ENCODE peak calls at places on chromosome 4, in five cellular contexts. U is stimulated activated CD8-positive, alpha-beta memory T cell treated with anti-CD3 and anti-CD28 coated beads, Interleukin-4, amount 100 ng/mL, for 1 hour; J is posterior cingulate gyrus; N is sciatic nerve; D is AG10803. Y is an unnamed sample.

GRCh38 chr4:169058312-169058711 is 48.3 kb upstream of the CBR4 start:
- DNase-seq in N (no peak), J (no peak), D (no peak), U (no peak), Y (no peak)

GRCh38 chr4:88533088-88533790 is 9.7 kb upstream of the PYURF start:
- DNase-seq in U (no peak), D (peak), J (no peak), N (no peak), Y (no peak)

GRCh38 chr4:147984065-147984777 is 252.3 kb downstream of the ARHGAP10 start:
- DNase-seq in N (no peak), U (no peak), J (no peak), D (peak), Y (peak)

GRCh38 chr4:20625460-20625859 is 74.8 kb upstream of the PACRGL start:
- DNase-seq in N (no peak), U (no peak), D (no peak), J (no peak), Y (no peak)

GRCh38 chr4:185054876-185055275 is 36.6 kb downstream of the HELT start:
- DNase-seq in N (no peak), J (no peak), D (no peak), U (no peak), Y (no peak)

GRCh38 chr4:181957088-181957487 is 286.1 kb upstream of the TENM3 start:
- DNase-seq in U (no peak), J (no peak), D (peak), N (no peak), Y (no peak)

GRCh38 chr4:32858971-32859370 is 2138.8 kb downstream of the PCDH7 start:
- DNase-seq in J (no peak), N (no peak), U (no peak), D (peak), Y (no peak)

GRCh38 chr4:39649639-39650265 is 11.1 kb upstream of the SMIM14 start:
- DNase-seq in D (no peak), U (no peak), J (no peak), N (no peak), Y (no peak)

GRCh38 chr4:22848332-22848731 is 155.6 kb downstream of the GBA3 start:
- DNase-seq in J (no peak), D (no peak), N (no peak), U (no peak), Y (no peak)

GRCh38 chr4:36824682-36825081 is 419.9 kb upstream of the NWD2 start:
- DNase-seq in J (no peak), D (no peak), U (no peak), N (no peak), Y (no peak)

GRCh38 chr4:8592366-8593267 is at the start of gene CPZ:
- DNase-seq in N (no peak), J (no peak), U (no peak), D (peak), Y (peak)

GRCh38 chr4:94507708-94508107 is 56.0 kb downstream of the PDLIM5 start:
- DNase-seq in J (no peak), D (peak), U (no peak), N (no peak), Y (no peak)

GRCh38 chr4:14023036-14023435 is 395.5 kb upstream of the BOD1L1 start:
- DNase-seq in J (no peak), U (no peak), N (no peak), D (no peak), Y (no peak)

GRCh38 chr4:89904524-89904923 is 9.9 kb downstream of the MMRN1 start:
- DNase-seq in U (no peak), D (no peak), N (no peak), J (no peak), Y (no peak)

GRCh38 chr4:74320559-74321118 is 12.4 kb downstream of the EPGN start:
- DNase-seq in U (no peak), J (no peak), D (peak), N (no peak), Y (no peak)

GRCh38 chr4:153771058-153771457 is 11.2 kb upstream of the RNF175 start:
- DNase-seq in U (no peak), J (no peak), D (no peak), N (no peak), Y (no peak)

GRCh38 chr4:32435320-32435719 is 1715.2 kb downstream of the PCDH7 start:
- DNase-seq in D (no peak), N (no peak), J (no peak), U (no peak), Y (no peak)

GRCh38 chr4:5114911-5115310 is 63.6 kb downstream of the STK32B start:
- DNase-seq in J (no peak), D (peak), U (no peak), N (no peak), Y (no peak)

GRCh38 chr4:182643801-182644311 is 273.3 kb downstream of the DCTD start:
- DNase-seq in J (no peak), N (no peak), D (peak), U (no peak), Y (no peak)

GRCh38 chr4:153127773-153128494 is 76.3 kb upstream of the TRIM2 start:
- DNase-seq in N (peak), D (peak), U (peak), J (peak), Y (peak)

GRCh38 chr4:3399277-3400194 is 42.2 kb upstream of the HGFAC start:
- DNase-seq in U (no peak), D (no peak), N (no peak), J (no peak), Y (no peak)

GRCh38 chr4:151644625-151645024 is 116.2 kb downstream of the GATB start:
- DNase-seq in D (no peak), U (no peak), N (no peak), J (no peak), Y (peak)

GRCh38 chr4:64617813-64618212 is 208.6 kb upstream of the TECRL start:
- DNase-seq in D (no peak), N (no peak), U (no peak), J (no peak), Y (no peak)

GRCh38 chr4:115325836-115326235 is 212.4 kb upstream of the NDST4 start:
- DNase-seq in J (no peak), U (no peak), D (no peak), N (no peak), Y (no peak)

GRCh38 chr4:26787461-26788340 is 72.9 kb upstream of the STIM2 start:
- DNase-seq in D (peak), U (peak), N (no peak), J (no peak), Y (no peak)

GRCh38 chr4:83381173-83381572 is 46.5 kb upstream of the HPSE start:
- DNase-seq in N (no peak), J (no peak), U (no peak), D (no peak), Y (no peak)

GRCh38 chr4:33429971-33430370 is 2709.8 kb downstream of the PCDH7 start:
- DNase-seq in D (no peak), N (no peak), U (no peak), J (no peak), Y (no peak)

GRCh38 chr4:32735856-32736590 is 2015.9 kb downstream of the PCDH7 start:
- DNase-seq in J (no peak), U (no peak), D (no peak), N (no peak), Y (no peak)

GRCh38 chr4:56360071-56360470 is 27.2 kb downstream of the AASDH start:
- DNase-seq in U (no peak), N (no peak), D (peak), J (no peak), Y (no peak)

GRCh38 chr4:121764702-121765367 is at the start of gene SMIM43:
- DNase-seq in N (no peak), D (peak), U (no peak), J (no peak), Y (peak)

GRCh38 chr4:85732124-85732523 is 257.2 kb downstream of the ARHGAP24 start:
- DNase-seq in N (no peak), J (no peak), U (no peak), D (no peak), Y (no peak)

GRCh38 chr4:128907966-128908365 is 98.5 kb downstream of the JADE1 start:
- DNase-seq in U (no peak), N (no peak), J (no peak), D (no peak), Y (no peak)

GRCh38 chr4:114040319-114041116 is 61.1 kb upstream of the ARSJ start:
- DNase-seq in D (no peak), N (no peak), U (no peak), J (no peak), Y (no peak)

GRCh38 chr4:10587697-10588096 is 96.9 kb downstream of the CLNK start:
- DNase-seq in N (no peak), U (peak), D (no peak), J (no peak), Y (no peak)

GRCh38 chr4:2300431-2300861 is 38.5 kb upstream of the MXD4 start:
- DNase-seq in N (peak), D (no peak), J (no peak), U (no peak), Y (no peak)

GRCh38 chr4:185201983-185202962 is 1.5 kb downstream of the CFAP97 start:
- DNase-seq in N (no peak), J (no peak), U (no peak), D (peak), Y (peak)

GRCh38 chr4:94409947-94410346 is 41.8 kb upstream of the PDLIM5 start:
- DNase-seq in U (no peak), J (no peak), N (no peak), D (no peak), Y (no peak)

GRCh38 chr4:184824081-184824775 is 1.5 kb downstream of the ACSL1 start:
- DNase-seq in U (no peak), D (no peak), N (peak), J (no peak), Y (no peak)

GRCh38 chr4:67037489-67037888 is 507.8 kb downstream of the CENPC start:
- DNase-seq in N (no peak), U (no peak), J (no peak), D (no peak), Y (no peak)

GRCh38 chr4:66574145-66574978 is 904.1 kb upstream of the EPHA5 start:
- DNase-seq in N (no peak), J (no peak), U (no peak), D (peak), Y (no peak)

Y was measured in nephron progenitor cell.